ENCODE peak calls at places on chromosome 17, in seven cellular contexts. F is mesendoderm, I is neuronal stem cell, L is trophoblast cell, Q is H1, P is mesenchymal stem cell, M is H9. N is an unnamed sample.

GRCh38 chr17:37576281-37576680 is 32.9 kb downstream of the SYNRG start:
- DNase-seq in F (no peak), I (no peak), L (no peak), Q (no peak), P (peak), M (no peak), N (peak)

GRCh38 chr17:65205655-65206054 is 68.5 kb downstream of the RGS9 start:
- DNase-seq in F (no peak), I (no peak), L (no peak), Q (no peak), P (no peak), M (no peak), N (no peak)

GRCh38 chr17:76793775-76794174 is 55.9 kb downstream of the MFSD11 start:
- DNase-seq in F (peak), I (no peak), L (peak), Q (no peak), P (peak), M (peak), N (peak)

GRCh38 chr17:48997103-48997826 is at the start of gene IGF2BP1:
- DNase-seq in F (peak), I (peak), L (peak), Q (peak), P (peak), M (peak), N (peak)

GRCh38 chr17:35368086-35368824 is 5.2 kb downstream of the SLFN11 start:
- DNase-seq in F (peak), I (no peak), L (no peak), Q (no peak), P (no peak), M (peak), N (peak)

GRCh38 chr17:79799538-79800324 is 2.9 kb upstream of the CBX8 start:
- DNase-seq in F (no peak), I (no peak), L (no peak), Q (peak), P (no peak), M (peak), N (no peak)

GRCh38 chr17:5283531-5284315 is 1.6 kb downstream of the RABEP1 start:
- DNase-seq in F (peak), I (no peak), L (peak), Q (no peak), P (peak), M (no peak), N (peak)

GRCh38 chr17:77959926-77960521 is 1.5 kb downstream of the TNRC6C start:
- DNase-seq in F (peak), I (peak), L (no peak), Q (no peak), P (peak), M (peak), N (peak)

GRCh38 chr17:73065376-73065775 is 27.1 kb downstream of the SLC39A11 start:
- DNase-seq in F (no peak), I (no peak), L (peak), Q (no peak), P (no peak), M (no peak), N (no peak)

GRCh38 chr17:80227156-80227555 is 6.9 kb downstream of the SLC26A11 start:
- DNase-seq in F (no peak), I (no peak), L (no peak), Q (no peak), P (no peak), M (no peak), N (no peak)

GRCh38 chr17:64622931-64623654 is 39.0 kb downstream of the SMURF2 start:
- DNase-seq in F (no peak), I (no peak), L (no peak), Q (no peak), P (peak), M (no peak), N (peak)

GRCh38 chr17:79979841-79980215 is 55.8 kb downstream of the TBC1D16 start:
- DNase-seq in F (no peak), I (no peak), L (no peak), Q (no peak), P (no peak), M (peak), N (no peak)

GRCh38 chr17:67912088-67912487 is 84.2 kb downstream of the C17orf58 start:
- DNase-seq in F (no peak), I (no peak), L (no peak), Q (no peak), P (no peak), M (no peak), N (no peak)

GRCh38 chr17:61218438-61218837 is 181.2 kb upstream of the TBX2 start:
- DNase-seq in F (no peak), I (no peak), L (no peak), Q (no peak), P (peak), M (no peak), N (peak)

GRCh38 chr17:70073799-70074198 is 1.2 kb upstream of the KCNJ16 start:
- DNase-seq in F (no peak), I (no peak), L (no peak), Q (no peak), P (no peak), M (no peak), N (no peak)

GRCh38 chr17:78416311-78416711 is 37.9 kb downstream of the PGS1 start:
- DNase-seq in F (no peak), I (no peak), L (no peak), Q (no peak), P (peak), M (no peak), N (peak)

GRCh38 chr17:57937492-57937891 is 17.7 kb downstream of the CUEDC1 start:
- DNase-seq in F (no peak), I (no peak), L (no peak), Q (no peak), P (no peak), M (no peak), N (no peak)

GRCh38 chr17:42873321-42873720 is 22.3 kb downstream of the AOC3 start:
- DNase-seq in F (no peak), I (no peak), L (no peak), Q (no peak), P (no peak), M (no peak), N (no peak)

GRCh38 chr17:79338589-79338988 is 264.0 kb downstream of the ENGASE start:
- DNase-seq in F (peak), I (no peak), L (no peak), Q (no peak), P (no peak), M (no peak), N (peak)

DNA sequence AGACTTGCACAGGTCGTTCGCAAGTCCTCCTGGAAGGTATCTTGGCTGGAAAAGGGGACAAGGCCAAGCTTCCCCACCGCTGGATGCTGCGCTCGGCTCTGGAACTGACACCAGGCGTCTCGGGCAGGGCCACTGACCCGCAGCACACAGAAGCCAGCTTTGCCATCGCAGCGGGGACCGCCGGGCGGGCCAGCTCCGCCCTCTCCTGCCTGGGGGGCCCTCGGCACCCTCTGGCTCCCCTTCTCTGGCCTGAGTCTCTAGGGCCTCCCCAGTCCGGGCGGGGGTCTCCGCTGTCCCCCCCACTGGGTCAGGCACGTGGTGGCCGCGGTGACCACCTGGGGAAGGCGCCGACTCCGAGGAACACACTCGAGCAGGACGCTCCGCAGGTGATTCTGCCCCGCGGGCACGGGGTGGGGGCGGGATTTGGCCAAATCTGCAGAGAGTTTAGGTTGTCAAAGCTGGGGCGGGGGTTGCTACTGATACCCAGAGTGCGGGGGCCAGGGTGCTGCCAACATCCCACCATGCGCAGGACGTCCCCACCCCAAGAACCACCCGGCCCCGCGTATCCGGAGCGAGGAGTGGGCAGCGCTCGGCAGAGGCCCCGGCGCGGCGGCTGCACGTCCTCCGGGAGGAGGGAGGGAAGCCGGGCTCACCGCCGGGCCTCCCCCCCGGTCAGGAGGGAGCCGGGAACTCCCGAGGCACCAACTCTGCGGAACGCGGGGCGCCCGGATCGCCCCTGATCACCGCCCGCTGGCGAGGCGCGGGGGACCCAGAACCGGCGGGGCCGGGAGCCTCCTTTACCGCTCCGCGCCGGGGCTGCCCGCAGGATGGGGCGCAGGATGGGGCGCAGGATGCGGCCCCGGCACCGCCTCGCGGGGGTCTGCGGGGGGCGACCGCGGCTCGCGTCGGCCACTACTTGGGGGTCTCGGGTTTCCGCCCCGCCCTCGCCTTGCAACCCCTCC is 750 bp upstream of the METRNL start:
- DNase-seq in F (no peak), I (peak), L (no peak), Q (no peak), P (peak), M (no peak), N (no peak)
- H3K18ac ChIP-seq in F (peak), I (peak), L (peak), Q (peak), P (peak), M (no peak), N (no peak)

DNA sequence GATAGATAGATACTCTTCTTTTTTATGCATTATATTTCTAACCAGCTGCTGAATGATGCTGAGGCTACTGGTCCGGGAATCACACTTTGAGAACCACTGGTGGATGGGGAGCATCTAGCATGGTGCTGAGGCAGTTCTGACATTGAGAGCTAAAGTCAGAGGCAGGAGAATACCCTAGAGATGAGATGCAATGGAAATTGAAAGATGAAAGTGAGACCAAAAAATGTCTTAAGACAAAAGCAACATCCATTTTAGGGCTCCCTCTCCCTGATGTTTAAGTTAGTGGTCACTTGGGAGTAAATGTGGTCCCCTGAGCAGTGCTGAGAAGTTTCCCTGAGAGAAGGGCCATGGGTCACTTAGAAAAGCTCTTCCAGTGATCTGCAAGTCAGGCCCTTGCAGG is 6.8 kb downstream of the PCTP start:
- DNase-seq in F (no peak), I (no peak), L (no peak), Q (no peak), P (no peak), M (no peak), N (no peak)
- H3K18ac ChIP-seq in F (no peak), I (no peak), L (no peak), Q (no peak), P (no peak), M (no peak), N (no peak)

DNA sequence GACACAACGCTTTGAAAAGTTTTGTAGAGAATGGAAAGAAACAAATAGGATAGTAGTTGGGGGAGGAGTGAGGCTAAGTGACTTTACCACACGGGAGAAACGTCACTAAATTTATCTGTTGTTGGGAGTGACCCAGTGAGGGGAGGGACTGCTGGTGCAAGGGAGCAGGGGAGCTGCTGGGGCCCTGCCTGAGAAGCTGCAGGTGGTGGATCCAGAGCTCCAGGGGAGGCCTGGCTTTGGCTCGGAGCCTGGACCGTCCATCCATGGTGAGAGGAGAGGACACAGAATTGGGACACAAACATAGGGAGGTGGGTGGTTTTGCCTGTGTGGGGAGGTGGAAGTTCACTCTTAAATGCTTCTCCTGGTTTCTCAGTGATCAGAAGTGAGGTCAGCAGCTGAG is 107.6 kb downstream of the GOSR1 start:
- DNase-seq in F (no peak), I (no peak), L (no peak), Q (no peak), P (no peak), M (no peak), N (no peak)
- H3K18ac ChIP-seq in F (no peak), I (no peak), L (no peak), Q (no peak), P (no peak), M (no peak), N (no peak)

GRCh38 chr17:71430281-71430680 is 690.5 kb upstream of the SOX9 start:
- DNase-seq in F (no peak), I (no peak), L (no peak), Q (no peak), P (no peak), M (no peak), N (no peak)
- H3K18ac ChIP-seq in F (no peak), I (no peak), L (no peak), Q (no peak), P (no peak), M (no peak), N (no peak)

GRCh38 chr17:16322636-16323035 is 30.6 kb downstream of the CENPV start:
- DNase-seq in F (no peak), I (no peak), L (no peak), Q (no peak), P (peak), M (no peak), N (peak)
- H3K18ac ChIP-seq in F (no peak), I (no peak), L (no peak), Q (no peak), P (no peak), M (no peak), N (no peak)

GRCh38 chr17:27997522-27997921 is 45.0 kb upstream of the NLK start:
- DNase-seq in F (peak), I (no peak), L (no peak), Q (no peak), P (no peak), M (no peak), N (no peak)
- H3K18ac ChIP-seq in F (no peak), I (no peak), L (no peak), Q (no peak), P (no peak), M (no peak), N (no peak)

DNA sequence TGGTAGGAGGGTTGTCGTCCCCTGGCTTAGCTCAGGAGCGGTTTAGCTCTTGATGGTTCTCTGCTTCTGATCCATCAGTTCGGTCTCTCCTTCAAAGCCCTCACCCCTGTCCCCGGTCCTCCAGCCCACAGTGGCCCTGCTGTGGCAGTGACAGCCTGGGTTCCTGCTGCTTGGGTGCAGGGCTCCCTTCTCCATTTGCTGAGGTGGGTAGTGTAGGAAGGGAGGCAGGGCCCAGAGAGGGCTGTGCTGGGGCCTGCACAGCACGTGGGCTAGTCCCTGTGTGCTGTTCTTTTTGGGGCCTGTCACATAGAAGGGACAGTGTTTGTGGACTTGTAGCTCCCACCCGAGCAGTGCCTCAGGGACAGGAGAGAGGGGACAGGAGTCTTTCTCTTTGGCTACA is 18.3 kb downstream of the TMEM94 start:
- DNase-seq in F (no peak), I (no peak), L (no peak), Q (no peak), P (no peak), M (no peak), N (no peak)
- H3K18ac ChIP-seq in F (no peak), I (peak), L (no peak), Q (no peak), P (peak), M (no peak), N (no peak)

GRCh38 chr17:17575360-17576251 is 15.9 kb downstream of the PEMT start:
- DNase-seq in F (no peak), I (no peak), L (no peak), Q (no peak), P (no peak), M (no peak), N (no peak)
- H3K18ac ChIP-seq in F (no peak), I (no peak), L (no peak), Q (no peak), P (no peak), M (no peak), N (no peak)

GRCh38 chr17:40931311-40931710 is 6.1 kb downstream of the KRT23 start:
- DNase-seq in F (no peak), I (no peak), L (no peak), Q (no peak), P (no peak), M (no peak), N (no peak)
- H3K18ac ChIP-seq in F (no peak), I (no peak), L (no peak), Q (no peak), P (no peak), M (no peak), N (no peak)